ENCODE peak calls at places on chromosome 2, in six cellular contexts. Z is kidney, Q is dorsolateral prefrontal cortex, H is stomach, P is tibial nerve, F is ovary. O is an unnamed sample.
A peak's percentile ranks its signal among the peaks of the same experiment; 100 is the strongest.

GRCh38 chr2:232998666-232998985 is 14.4 kb downstream of the NGEF start:
- DNase-seq in Z (no peak), Q (no peak), H (no peak), P (no peak), F (no peak), O (no peak)

GRCh38 chr2:123915380-123915779 is 109.7 kb upstream of the CNTNAP5 start:
- DNase-seq in Z (no peak), Q (no peak), H (no peak), P (no peak), F (no peak), O (no peak)

GRCh38 chr2:207071820-207072219 is 93.9 kb downstream of the KLF7 start:
- DNase-seq in Z (no peak), Q (no peak), H (no peak), P (no peak), F (no peak), O (no peak)

GRCh38 chr2:18855027-18855426 is 265.7 kb upstream of the NT5C1B start:
- DNase-seq in Z (no peak), Q (no peak), H (no peak), P (no peak), F (no peak), O (no peak)

GRCh38 chr2:154370873-154371272 is 327.6 kb upstream of the KCNJ3 start:
- DNase-seq in Z (no peak), Q (no peak), H (no peak), P (no peak), F (no peak), O (no peak)

GRCh38 chr2:113024730-113025129 is 19.5 kb downstream of the IL36A start:
- DNase-seq in Z (no peak), Q (no peak), H (no peak), P (no peak), F (no peak), O (no peak)

GRCh38 chr2:112644933-112645395 is 775 bp upstream of the SLC20A1 start:
- DNase-seq in Z (no peak), Q (no peak), H (no peak), P (no peak), F (no peak), O (no peak)

GRCh38 chr2:100397117-100397860 is 20.2 kb downstream of the CHST10 start:
- DNase-seq in Z (no peak), Q (no peak), H (no peak), P (no peak), F (no peak), O (no peak)

GRCh38 chr2:54999182-54999581 is 51.1 kb downstream of the RTN4 start:
- DNase-seq in Z (no peak), Q (no peak), H (no peak), P (no peak), F (no peak), O (no peak)

GRCh38 chr2:1757567-1757966 is 13.3 kb upstream of the PXDN start:
- DNase-seq in Z (no peak), Q (no peak), H (no peak), P (no peak), F (no peak), O (no peak)

GRCh38 chr2:212289301-212289700 is 249.3 kb downstream of the ERBB4 start:
- DNase-seq in Z (no peak), Q (no peak), H (no peak), P (no peak), F (no peak), O (no peak)

GRCh38 chr2:206482123-206482522 is 38.8 kb downstream of the ADAM23 start:
- DNase-seq in Z (no peak), Q (no peak), H (no peak), P (no peak), F (no peak), O (no peak)

GRCh38 chr2:45651415-45652089 is at the start of gene PRKCE:
- DNase-seq in Z (peak; percentile 92), Q (no peak), H (peak; percentile 61), P (peak; percentile 59), F (peak; percentile 83), O (peak; percentile 62)

GRCh38 chr2:26344581-26345283 is 1.2 kb upstream of the SELENOI start:
- DNase-seq in Z (no peak), Q (no peak), H (no peak), P (no peak), F (no peak), O (peak; percentile 25)

GRCh38 chr2:217934321-217935131 is 68.3 kb downstream of the TNS1 start:
- DNase-seq in Z (peak; percentile 76), Q (peak; percentile 59), H (no peak), P (peak; percentile 65), F (no peak), O (no peak)

GRCh38 chr2:218645126-218645525 is 14.3 kb downstream of the ZNF142 start:
- DNase-seq in Z (no peak), Q (no peak), H (no peak), P (no peak), F (no peak), O (no peak)

GRCh38 chr2:114122861-114123391 is 233.0 kb downstream of the ACTR3 start:
- DNase-seq in Z (no peak), Q (no peak), H (no peak), P (no peak), F (no peak), O (no peak)

GRCh38 chr2:84807063-84807485 is 73.8 kb downstream of the TRABD2A start:
- DNase-seq in Z (no peak), Q (no peak), H (peak; percentile 60), P (peak; percentile 35), F (peak; percentile 72), O (no peak)

GRCh38 chr2:18445412-18446320 is 114.8 kb downstream of the RDH14 start:
- DNase-seq in Z (no peak), Q (no peak), H (no peak), P (peak; percentile 62), F (no peak), O (no peak)

GRCh38 chr2:144583741-144584453 is 64.0 kb upstream of the ZEB2 start:
- DNase-seq in Z (no peak), Q (no peak), H (no peak), P (no peak), F (no peak), O (no peak)

GRCh38 chr2:204234879-204235278 is 298.3 kb downstream of the ICOS start:
- DNase-seq in Z (no peak), Q (no peak), H (no peak), P (no peak), F (no peak), O (no peak)

GRCh38 chr2:96580771-96581170 is 44.2 kb downstream of the ARID5A start:
- DNase-seq in Z (no peak), Q (no peak), H (no peak), P (no peak), F (no peak), O (no peak)

GRCh38 chr2:42360890-42361727 is at the start of gene COX7A2L:
- DNase-seq in Z (peak; percentile 99), Q (peak; percentile 96), H (peak; percentile 96), P (peak; percentile 94), F (peak; percentile 99), O (peak; percentile 98)

GRCh38 chr2:149737882-149738281 is 150.3 kb upstream of the MMADHC start:
- DNase-seq in Z (no peak), Q (no peak), H (no peak), P (no peak), F (no peak), O (no peak)

GRCh38 chr2:85528355-85528754 is 10.6 kb upstream of the MAT2A start:
- DNase-seq in Z (no peak), Q (no peak), H (no peak), P (no peak), F (no peak), O (no peak)

GRCh38 chr2:207473203-207473865 is 56.4 kb upstream of the CREB1 start:
- DNase-seq in Z (no peak), Q (peak; percentile 58), H (peak; percentile 33), P (peak; percentile 50), F (peak; percentile 50), O (peak; percentile 66)

GRCh38 chr2:150425121-150425559 is 62.3 kb downstream of the RND3 start:
- DNase-seq in Z (no peak), Q (no peak), H (no peak), P (no peak), F (no peak), O (peak; percentile 46)

GRCh38 chr2:180376076-180376475 is 369.0 kb upstream of the CWC22 start:
- DNase-seq in Z (no peak), Q (no peak), H (no peak), P (no peak), F (no peak), O (no peak)

GRCh38 chr2:241943961-241944575 is 74.5 kb downstream of the RTP5 start:
- DNase-seq in Z (no peak), Q (no peak), H (no peak), P (no peak), F (no peak), O (no peak)

GRCh38 chr2:181036848-181037603 is 56.6 kb downstream of the UBE2E3 start:
- DNase-seq in Z (no peak), Q (no peak), H (no peak), P (no peak), F (no peak), O (no peak)

GRCh38 chr2:181471227-181471626 is 14.0 kb downstream of the ITGA4 start:
- DNase-seq in Z (no peak), Q (no peak), H (no peak), P (no peak), F (no peak), O (no peak)

GRCh38 chr2:107738268-107738667 is 88.4 kb upstream of the RGPD4 start:
- DNase-seq in Z (no peak), Q (no peak), H (no peak), P (no peak), F (no peak), O (no peak)

GRCh38 chr2:53455094-53455493 is 312.5 kb upstream of the CHAC2 start:
- DNase-seq in Z (no peak), Q (no peak), H (no peak), P (no peak), F (no peak), O (no peak)

GRCh38 chr2:46319711-46320110 is 22.5 kb downstream of the EPAS1 start:
- DNase-seq in Z (no peak), Q (no peak), H (no peak), P (no peak), F (no peak), O (no peak)

GRCh38 chr2:23055251-23055650 is 329.7 kb upstream of the KLHL29 start:
- DNase-seq in Z (no peak), Q (no peak), H (no peak), P (no peak), F (no peak), O (no peak)

GRCh38 chr2:240721596-240722180 is 30.0 kb downstream of the AQP12A start:
- DNase-seq in Z (no peak), Q (no peak), H (no peak), P (no peak), F (no peak), O (no peak)
- TF ChIP-seq CTCF in Z (no peak), Q (no peak), H (no peak), P (no peak), F (no peak), O (no peak)

GRCh38 chr2:238728322-238729260 is 119.3 kb upstream of the TWIST2 start:
- DNase-seq in Z (no peak), Q (no peak), H (no peak), P (peak; percentile 25), F (peak; percentile 50), O (no peak)
- H3K4me3 ChIP-seq in Z (no peak overlapping the region), Q (no peak overlapping the region), H (no peak overlapping the region), P (no peak overlapping the region), F (no peak overlapping the region), O (no peak overlapping the region)

GRCh38 chr2:74474899-74475298 is 2.4 kb upstream of the MRPL53 start:
- DNase-seq in Z (peak; percentile 55), Q (no peak), H (no peak), P (no peak), F (no peak), O (peak; percentile 22)
- TF ChIP-seq CTCF in Z (no peak), Q (no peak), H (no peak), P (no peak), F (no peak), O (peak; percentile 45)

GRCh38 chr2:118090387-118091139 is 2.3 kb downstream of the INSIG2 start:
- DNase-seq in Z (no peak), Q (no peak), H (no peak), P (no peak), F (no peak), O (no peak)
- H3K4me3 ChIP-seq in Z (peak overlapping the region; percentile 96), Q (no peak overlapping the region), H (no peak overlapping the region), P (no peak overlapping the region), F (no peak overlapping the region), O (no peak overlapping the region)

O was measured in BE2C.